ENCODE peak calls at places on chromosomes 11 and 22, in five cellular contexts. Q, F, V, L and A are unnamed samples.

GRCh38 chr22:49629024-49629570 is 198.6 kb downstream of the BRD1 start:
- DNase-seq in V (no peak), L (no peak), F (no peak), Q (no peak), A (no peak)

GRCh38 chr11:73137262-73137941 is 4.7 kb downstream of the FCHSD2 start:
- DNase-seq in L (no peak), F (no peak), V (no peak), Q (no peak), A (no peak)

GRCh38 chr11:115980336-115980735 is 476.1 kb upstream of the CADM1 start:
- DNase-seq in L (no peak), Q (peak), F (no peak), V (no peak), A (no peak)

GRCh38 chr11:17391493-17392355 is 3.3 kb upstream of the KCNJ11 start:
- DNase-seq in V (no peak), L (peak), Q (no peak), F (no peak), A (no peak)

GRCh38 chr11:12890476-12890875 is 118.6 kb upstream of the RASSF10 start:
- DNase-seq in F (no peak), L (no peak), Q (no peak), V (no peak), A (no peak)

GRCh38 chr22:23070418-23071162 is at the start of gene GNAZ:
- DNase-seq in Q (peak), L (no peak), F (no peak), V (no peak), A (no peak)

GRCh38 chr11:74019860-74020259 is 11.0 kb upstream of the UCP3 start:
- DNase-seq in V (peak), L (peak), Q (no peak), F (no peak), A (no peak)

GRCh38 chr22:22786301-22787115 is 101.1 kb upstream of the IGLL5 start:
- DNase-seq in V (no peak), Q (no peak), L (no peak), F (peak), A (no peak)

GRCh38 chr11:63904743-63905142 is 12.2 kb downstream of the RCOR2 start:
- DNase-seq in V (no peak), L (no peak), F (no peak), Q (no peak), A (no peak)

GRCh38 chr11:91776660-91777059 is 448.0 kb upstream of the FAT3 start:
- DNase-seq in Q (no peak), F (no peak), V (peak), L (no peak), A (no peak)

GRCh38 chr11:31817054-31817620 is 6.0 kb upstream of the PAX6 start:
- DNase-seq in F (no peak), L (no peak), Q (no peak), V (no peak), A (no peak)

GRCh38 chr11:8768625-8769333 is 86.2 kb downstream of the RPL27A start:
- DNase-seq in F (peak), V (no peak), Q (peak), L (no peak), A (peak)
- TF ChIP-seq CTCF in F (peak), V (no peak), Q (peak), L (no peak), A (peak)

GRCh38 chr11:62588966-62589637 is 2.2 kb downstream of the TUT1 start:
- DNase-seq in V (no peak), Q (no peak), F (no peak), L (no peak), A (no peak)
- TF ChIP-seq CTCF in V (no peak), Q (no peak), F (peak), L (peak), A (no peak)

GRCh38 chr11:70761094-70761905 is 363.0 kb downstream of the CTTN start:
- DNase-seq in V (no peak), F (no peak), L (no peak), Q (no peak), A (no peak)
- TF ChIP-seq CTCF in V (no peak), F (no peak), L (no peak), Q (no peak), A (no peak)

GRCh38 chr22:19948057-19948760 is 6.6 kb upstream of the TXNRD2 start:
- DNase-seq in F (no peak), Q (no peak), L (no peak), V (no peak), A (no peak)
- TF ChIP-seq CTCF in F (no peak), Q (no peak), L (no peak), V (no peak), A (no peak)

DNA sequence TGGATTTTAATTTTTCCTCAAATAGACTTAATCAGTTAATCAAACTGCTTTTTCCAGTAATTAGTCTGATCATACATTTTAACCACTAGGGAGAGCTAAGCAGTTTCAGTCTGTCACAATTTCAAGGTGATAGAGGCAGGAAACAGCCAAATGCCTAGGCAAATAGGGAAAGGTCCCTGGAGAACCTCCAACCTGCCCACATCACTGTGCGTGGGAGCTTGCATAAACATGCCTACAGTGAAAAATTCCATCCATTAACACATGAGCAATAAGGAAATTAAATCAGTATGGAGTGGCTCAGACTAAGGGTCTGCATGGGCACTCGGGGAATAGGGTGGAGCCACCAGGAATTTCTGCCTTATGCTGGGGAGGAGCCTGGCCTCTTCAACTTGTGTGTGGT is 74.6 kb downstream of the AASDHPPT start:
- DNase-seq in Q (no peak), L (no peak), F (no peak), V (no peak), A (peak)
- TF ChIP-seq CTCF in Q (no peak), L (no peak), F (no peak), V (no peak), A (peak)

GRCh38 chr11:34357646-34358257 is at the start of gene ABTB2:
- DNase-seq in Q (peak), V (peak), L (peak), F (peak), A (peak)

GRCh38 chr11:34358666-34359547 is 1.1 kb upstream of the ABTB2 start:
- DNase-seq in L (peak), V (peak), F (peak), Q (peak), A (no peak)

GRCh38 chr11:34360056-34360455 is 2.2 kb upstream of the ABTB2 start:
- DNase-seq in V (no peak), Q (no peak), L (no peak), F (no peak), A (no peak)

GRCh38 chr11:34358258-34358665 is 452 bp upstream of the ABTB2 start:
- DNase-seq in V (peak), F (peak), Q (peak), L (no peak), A (no peak)

DNA sequence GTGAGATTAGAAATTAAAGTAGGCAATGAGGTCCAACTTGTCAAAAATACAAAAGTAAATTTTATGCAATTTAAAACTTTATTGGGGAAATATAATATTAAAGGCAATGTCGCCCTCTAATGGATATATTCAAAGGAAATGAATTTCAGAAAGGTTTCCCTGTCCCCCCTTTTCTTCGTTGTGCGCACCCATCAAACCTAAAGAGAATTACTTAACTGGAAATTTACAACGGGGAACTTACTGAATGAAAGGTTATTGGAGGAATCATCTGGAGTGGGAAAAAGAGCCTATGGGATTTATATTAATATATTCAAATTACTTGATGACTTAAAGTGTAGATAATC is 1.7 kb upstream of the ABTB2 start:
- DNase-seq in F (no peak), Q (no peak), L (no peak), V (no peak), A (no peak)
- TF ChIP-seq CTCF in F (no peak), Q (no peak), L (no peak), V (peak), A (no peak)

GRCh38 chr11:58958500-58958899 is 19.2 kb downstream of the GLYATL1 start:
- DNase-seq in F (peak), V (no peak), Q (no peak), L (peak), A (no peak)
- TF ChIP-seq CTCF in F (peak), V (peak), Q (no peak), L (peak), A (peak)